ENCODE peak calls at places on chromosomes 7 and 10, in eight cellular contexts. F is activated CD4-positive, CD25-positive, alpha-beta regulatory T cell treated with anti-CD3 and anti-CD28 coated beads, Interleukin-2, amount 50 U/mL, for 72 hours; K is NCI-H2081; X is stimulated activated CD4-positive, alpha-beta T cell treated with anti-CD3 and anti-CD28 coated beads, Interleukin-4, amount 100 ng/mL, for 1 hour; Z is A673; A is T-helper 1 cell; N is IMR-90; B is amygdala. E is an unnamed sample.

GRCh38 chr10:71401056-71401455 is 4.3 kb downstream of the CDH23 start:
- DNase-seq in F (no peak), K (no peak), X (no peak), Z (no peak), A (no peak), N (no peak), B (no peak), E (no peak)

GRCh38 chr7:147774461-147774860 is 816.1 kb upstream of the C7orf33 start:
- DNase-seq in F (no peak), K (no peak), X (no peak), Z (no peak), A (no peak), N (no peak), B (no peak), E (no peak)

GRCh38 chr10:14550471-14550941 is 219.8 kb upstream of the FRMD4A start:
- DNase-seq in F (no peak), K (no peak), X (no peak), Z (no peak), A (no peak), N (no peak), B (no peak), E (no peak)

GRCh38 chr7:153550173-153550572 is 502.0 kb upstream of the DPP6 start:
- DNase-seq in F (no peak), K (no peak), X (no peak), Z (no peak), A (no peak), N (no peak), B (no peak), E (no peak)

GRCh38 chr10:110969183-110969582 is 49.8 kb downstream of the SHOC2 start:
- DNase-seq in F (no peak), K (no peak), X (no peak), Z (no peak), A (no peak), N (no peak), B (no peak), E (no peak)

GRCh38 chr7:66167773-66168367 is 37.3 kb upstream of the TPST1 start:
- DNase-seq in F (no peak), K (peak; percentile 9), X (no peak), Z (no peak), A (no peak), N (peak; percentile 96), B (no peak), E (no peak)

GRCh38 chr10:116132716-116133420 is 140.1 kb downstream of the GFRA1 start:
- DNase-seq in F (no peak), K (no peak), X (no peak), Z (no peak), A (no peak), N (no peak), B (no peak), E (no peak)

GRCh38 chr10:128557149-128557548 is 430.9 kb upstream of the MKI67 start:
- DNase-seq in F (no peak), K (no peak), X (no peak), Z (no peak), A (no peak), N (no peak), B (no peak), E (no peak)

GRCh38 chr10:34491666-34492065 is 323.4 kb downstream of the PARD3 start:
- DNase-seq in F (no peak), K (peak; percentile 19), X (no peak), Z (no peak), A (no peak), N (no peak), B (no peak), E (no peak)

GRCh38 chr10:49298666-49298989 is 342 bp upstream of the C10orf71 start:
- DNase-seq in F (no peak), K (no peak), X (no peak), Z (no peak), A (no peak), N (no peak), B (no peak), E (no peak)

GRCh38 chr10:1160561-1160961 is 104.4 kb downstream of the WDR37 start:
- DNase-seq in F (peak; percentile 11), K (no peak), X (no peak), Z (no peak), A (no peak), N (no peak), B (no peak), E (no peak)

GRCh38 chr7:1418505-1419309 is 40.6 kb downstream of the MICALL2 start:
- DNase-seq in F (no peak), K (no peak), X (no peak), Z (peak; percentile 78), A (no peak), N (peak; percentile 13), B (no peak), E (no peak)

GRCh38 chr10:95457319-95457886 is 103.8 kb downstream of the SORBS1 start:
- DNase-seq in F (no peak), K (no peak), X (no peak), Z (no peak), A (no peak), N (no peak), B (no peak), E (no peak)

GRCh38 chr10:128708182-128708581 is 582.0 kb upstream of the MKI67 start:
- DNase-seq in F (no peak), K (no peak), X (no peak), Z (no peak), A (no peak), N (no peak), B (no peak), E (no peak)

GRCh38 chr7:107180378-107180777 is 11.6 kb downstream of the HBP1 start:
- DNase-seq in F (no peak), K (no peak), X (peak; percentile 74), Z (peak; percentile 73), A (no peak), N (peak; percentile 88), B (no peak), E (no peak)

GRCh38 chr7:128351296-128352123 is 7.8 kb upstream of the RBM28 start:
- DNase-seq in F (no peak), K (no peak), X (peak; percentile 18), Z (no peak), A (no peak), N (no peak), B (no peak), E (no peak)

GRCh38 chr10:29860159-29860558 is 199.2 kb downstream of the JCAD start:
- DNase-seq in F (no peak), K (no peak), X (no peak), Z (no peak), A (no peak), N (peak; percentile 12), B (no peak), E (no peak)

GRCh38 chr7:88758355-88759215 is 915 bp upstream of the ZNF804B start:
- DNase-seq in F (no peak), K (peak; percentile 64), X (no peak), Z (peak; percentile 14), A (no peak), N (no peak), B (no peak), E (peak; percentile 15)

GRCh38 chr7:98312201-98312600 is 30.7 kb downstream of the BRI3 start:
- DNase-seq in F (no peak), K (no peak), X (no peak), Z (no peak), A (no peak), N (no peak), B (no peak), E (no peak)

GRCh38 chr7:116582164-116582732 is 57.4 kb downstream of the CAV1 start:
- DNase-seq in F (no peak), K (no peak), X (no peak), Z (peak; percentile 55), A (no peak), N (peak; percentile 74), B (no peak), E (no peak)

GRCh38 chr10:7819126-7819470 is 793 bp downstream of the TAF3 start:
- DNase-seq in F (no peak), K (no peak), X (peak; percentile 13), Z (peak; percentile 48), A (no peak), N (peak; percentile 45), B (no peak), E (peak; percentile 44)

GRCh38 chr7:129615018-129615417 is 3.5 kb downstream of the NRF1 start:
- DNase-seq in F (no peak), K (no peak), X (no peak), Z (peak; percentile 45), A (no peak), N (peak; percentile 72), B (no peak), E (no peak)

GRCh38 chr10:86786368-86786767 is 29.9 kb downstream of the BMPR1A start:
- DNase-seq in F (no peak), K (no peak), X (no peak), Z (no peak), A (no peak), N (no peak), B (no peak), E (no peak)

GRCh38 chr7:3028767-3029111 is 14.9 kb downstream of the CARD11 start:
- DNase-seq in F (no peak), K (no peak), X (no peak), Z (no peak), A (no peak), N (no peak), B (no peak), E (no peak)

GRCh38 chr7:48887500-48887899 is 36.8 kb upstream of the CDC14C start:
- DNase-seq in F (no peak), K (no peak), X (no peak), Z (no peak), A (no peak), N (no peak), B (no peak), E (no peak)

GRCh38 chr10:79066460-79067240 is 2.1 kb upstream of the ZMIZ1 start:
- DNase-seq in F (no peak), K (peak; percentile 11), X (no peak), Z (peak; percentile 48), A (no peak), N (peak; percentile 35), B (no peak), E (peak; percentile 40)

GRCh38 chr10:119654540-119654939 is 3.4 kb downstream of the BAG3 start:
- DNase-seq in F (no peak), K (no peak), X (no peak), Z (peak; percentile 43), A (no peak), N (no peak), B (no peak), E (no peak)

GRCh38 chr10:29496341-29497162 is 138.2 kb downstream of the SVIL start:
- DNase-seq in F (peak; percentile 72), K (peak; percentile 25), X (peak; percentile 68), Z (peak; percentile 86), A (peak; percentile 22), N (peak; percentile 61), B (no peak), E (peak; percentile 34)

GRCh38 chr10:80530251-80530650 is 7.5 kb upstream of the SH2D4B start:
- DNase-seq in F (no peak), K (no peak), X (peak; percentile 40), Z (peak; percentile 32), A (no peak), N (peak; percentile 22), B (peak; percentile 50), E (peak; percentile 59)

GRCh38 chr10:28906011-28906411 is 228.7 kb downstream of the BAMBI start:
- DNase-seq in F (no peak), K (no peak), X (no peak), Z (no peak), A (no peak), N (no peak), B (no peak), E (no peak)

GRCh38 chr10:110323503-110323902 is 18.8 kb upstream of the SMNDC1 start:
- DNase-seq in F (no peak), K (no peak), X (no peak), Z (no peak), A (no peak), N (peak; percentile 97), B (no peak), E (no peak)

GRCh38 chr10:1050555-1050954 is 1.6 kb upstream of the IDI1 start:
- DNase-seq in F (no peak), K (no peak), X (no peak), Z (no peak), A (peak; percentile 36), N (no peak), B (no peak), E (no peak)

GRCh38 chr10:79298403-79299244 is 48.6 kb upstream of the PPIF start:
- DNase-seq in F (no peak), K (no peak), X (peak; percentile 57), Z (peak; percentile 68), A (no peak), N (peak; percentile 99), B (no peak), E (no peak)

GRCh38 chr7:33673029-33673700 is 232.2 kb upstream of the BMPER start:
- DNase-seq in F (no peak), K (no peak), X (no peak), Z (no peak), A (no peak), N (no peak), B (no peak), E (no peak)

E was measured in globus pallidus.